ENCODE peak calls at places on chromosomes 2 and 18, in eight cellular contexts. X, C, R, Z, L, H, I and F are unnamed samples.

GRCh38 chr2:88074854-88075292 is 7.2 kb downstream of the SMYD1 start:
- DNase-seq in Z (no peak), C (no peak), I (no peak), X (no peak), L (no peak), H (no peak), R (no peak), F (no peak)

GRCh38 chr2:159615936-159616733 is at the start of gene BAZ2B:
- DNase-seq in I (peak), C (no peak), X (peak), R (no peak), Z (no peak), L (no peak), H (peak), F (peak)

GRCh38 chr2:214652473-214652872 is 157.0 kb downstream of the BARD1 start:
- DNase-seq in L (no peak), H (no peak), R (no peak), I (no peak), X (no peak), Z (no peak), C (no peak), F (no peak)

GRCh38 chr2:164794432-164795231 is 47.0 kb downstream of the COBLL1 start:
- DNase-seq in R (no peak), X (no peak), C (no peak), I (no peak), H (no peak), L (no peak), Z (no peak), F (no peak)

GRCh38 chr2:69238449-69239031 is 148.5 kb downstream of the GFPT1 start:
- DNase-seq in H (no peak), L (no peak), R (no peak), C (no peak), X (no peak), Z (no peak), I (no peak), F (no peak)

GRCh38 chr2:156864230-156864629 is 393.3 kb upstream of the GALNT5 start:
- DNase-seq in X (no peak), I (no peak), L (no peak), H (no peak), Z (no peak), C (no peak), R (no peak), F (no peak)

GRCh38 chr2:46826898-46827245 is 88.7 kb downstream of the MCFD2 start:
- DNase-seq in C (no peak), I (no peak), X (no peak), R (no peak), L (no peak), Z (no peak), H (no peak), F (no peak)

GRCh38 chr18:74310411-74310810 is 5.2 kb upstream of the C18orf63 start:
- DNase-seq in L (no peak), I (no peak), X (peak), R (no peak), Z (no peak), H (no peak), C (no peak), F (no peak)

GRCh38 chr2:47488870-47489584 is 86.1 kb downstream of the MSH2 start:
- DNase-seq in L (no peak), R (no peak), Z (no peak), I (no peak), X (peak), C (no peak), H (no peak), F (no peak)

GRCh38 chr2:37648316-37649011 is 23.0 kb downstream of the CDC42EP3 start:
- DNase-seq in H (peak), L (no peak), Z (no peak), C (peak), X (no peak), I (peak), R (peak), F (no peak)

GRCh38 chr2:139992078-139992477 is 1211.9 kb upstream of the NXPH2 start:
- DNase-seq in R (no peak), X (no peak), L (peak), C (peak), H (no peak), Z (no peak), I (no peak), F (no peak)

GRCh38 chr2:227295806-227296205 is 29.2 kb upstream of the MFF start:
- DNase-seq in X (no peak), I (no peak), R (no peak), L (no peak), C (no peak), Z (no peak), H (no peak), F (no peak)
- TF ChIP-seq POLR2A in X (no peak), I (no peak), R (no peak), L (no peak), C (no peak), Z (no peak), H (no peak), F (no peak)

GRCh38 chr2:62539892-62540785 is 34.1 kb upstream of the TMEM17 start:
- DNase-seq in Z (no peak), C (no peak), R (no peak), H (no peak), I (no peak), L (no peak), X (peak), F (no peak)
- TF ChIP-seq POLR2A in Z (no peak), C (no peak), R (no peak), H (no peak), I (no peak), L (no peak), X (no peak), F (no peak)

GRCh38 chr18:48539406-48540328 is 836 bp downstream of the CTIF start:
- DNase-seq in I (peak), H (peak), L (peak), Z (no peak), X (peak), C (peak), R (peak), F (peak)
- TF ChIP-seq POLR2A in I (no peak), H (no peak), L (no peak), Z (no peak), X (no peak), C (no peak), R (no peak), F (no peak)

GRCh38 chr2:64608867-64609228 is 44.9 kb downstream of the SERTAD2 start:
- DNase-seq in I (peak), L (peak), Z (no peak), H (no peak), X (no peak), R (no peak), C (no peak), F (peak)

GRCh38 chr2:64607381-64607780 is 46.3 kb downstream of the SERTAD2 start:
- DNase-seq in Z (no peak), R (no peak), H (no peak), I (peak), C (no peak), L (no peak), X (no peak), F (no peak)

GRCh38 chr2:64604929-64605550 is 48.7 kb downstream of the SERTAD2 start:
- DNase-seq in H (no peak), I (no peak), Z (no peak), X (no peak), L (no peak), R (no peak), C (no peak), F (peak)

GRCh38 chr2:64605991-64606494 is 47.7 kb downstream of the SERTAD2 start:
- DNase-seq in R (no peak), H (no peak), C (no peak), L (no peak), X (no peak), Z (no peak), I (peak), F (peak)

GRCh38 chr2:64606495-64607363 is 47.0 kb downstream of the SERTAD2 start:
- DNase-seq in R (peak), L (peak), X (peak), C (peak), H (peak), I (peak), Z (peak), F (peak)
- TF ChIP-seq POLR2A in R (no peak), L (no peak), X (no peak), C (no peak), H (no peak), I (no peak), Z (peak), F (no peak)

GRCh38 chr2:9744256-9745004 is 98.8 kb upstream of the TAF1B start:
- DNase-seq in C (no peak), L (no peak), I (no peak), Z (no peak), R (no peak), X (no peak), H (no peak), F (no peak)
- TF ChIP-seq POLR2A in C (no peak), L (no peak), I (no peak), Z (no peak), R (no peak), X (no peak), H (no peak), F (no peak)

GRCh38 chr2:133879703-133880102 is 311.4 kb upstream of the NCKAP5 start:
- DNase-seq in X (no peak), R (no peak), L (no peak), I (no peak), H (no peak), C (no peak), Z (no peak), F (no peak)

GRCh38 chr2:133878326-133878725 is 310.1 kb upstream of the NCKAP5 start:
- DNase-seq in I (no peak), X (no peak), L (peak), C (no peak), Z (no peak), R (no peak), H (no peak), F (no peak)
- TF ChIP-seq POLR2A in I (no peak), X (no peak), L (no peak), C (no peak), Z (no peak), R (no peak), H (no peak), F (no peak)

DNA sequence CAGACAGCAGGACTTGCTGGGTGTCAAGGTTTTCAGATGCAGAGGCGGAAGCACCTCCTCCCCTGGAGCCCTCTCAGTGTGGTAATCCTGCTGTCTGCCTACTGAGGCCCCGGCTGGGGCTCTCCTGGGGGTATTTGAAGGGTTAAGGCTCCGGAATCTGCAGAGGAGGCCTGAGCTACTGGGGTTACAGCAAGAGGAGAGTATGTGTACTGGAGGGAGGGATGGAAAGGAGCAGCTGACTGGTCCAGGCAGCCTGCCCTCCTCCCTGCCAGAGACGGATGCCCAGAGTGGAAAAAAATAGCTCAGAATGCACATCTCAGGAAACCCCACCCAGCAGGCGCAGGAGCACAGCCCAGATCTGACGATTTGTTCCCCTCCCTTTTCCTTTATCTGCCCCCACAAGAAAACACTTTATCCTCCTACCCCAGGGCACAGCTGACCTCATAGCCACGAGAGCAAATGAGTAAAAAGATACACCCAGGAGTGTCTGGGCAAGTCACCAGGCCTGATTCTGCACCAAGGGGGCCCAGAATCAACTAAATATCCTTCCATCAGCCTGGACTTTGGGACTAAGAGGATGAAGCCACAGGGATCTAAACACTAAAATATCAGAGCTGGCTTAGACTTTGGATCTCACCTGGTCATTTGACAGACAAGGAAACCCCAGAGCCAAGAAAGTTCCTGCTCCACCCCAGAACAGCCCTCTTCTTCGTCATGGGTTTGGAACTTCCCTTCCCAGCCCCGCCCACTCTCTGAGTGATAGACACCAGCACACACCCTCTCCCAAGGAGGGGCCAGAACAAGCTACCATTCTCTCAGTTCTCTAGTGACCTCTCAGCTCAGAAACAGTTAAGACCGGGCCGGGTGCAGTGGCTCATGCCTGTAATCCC is 5.5 kb downstream of the TMBIM1 start:
- DNase-seq in R (peak), L (peak), C (peak), Z (peak), I (peak), H (peak), X (peak), F (peak)
- TF ChIP-seq POLR2A in R (no peak), L (no peak), C (peak), Z (peak), I (peak), H (peak), X (no peak), F (no peak)

GRCh38 chr2:231604685-231605606 is 12.3 kb downstream of the TEX44 start:
- DNase-seq in H (peak), Z (peak), I (peak), R (peak), X (peak), C (peak), L (peak), F (peak)
- TF ChIP-seq POLR2A in H (no peak), Z (no peak), I (peak), R (no peak), X (no peak), C (peak), L (peak), F (no peak)

DNA sequence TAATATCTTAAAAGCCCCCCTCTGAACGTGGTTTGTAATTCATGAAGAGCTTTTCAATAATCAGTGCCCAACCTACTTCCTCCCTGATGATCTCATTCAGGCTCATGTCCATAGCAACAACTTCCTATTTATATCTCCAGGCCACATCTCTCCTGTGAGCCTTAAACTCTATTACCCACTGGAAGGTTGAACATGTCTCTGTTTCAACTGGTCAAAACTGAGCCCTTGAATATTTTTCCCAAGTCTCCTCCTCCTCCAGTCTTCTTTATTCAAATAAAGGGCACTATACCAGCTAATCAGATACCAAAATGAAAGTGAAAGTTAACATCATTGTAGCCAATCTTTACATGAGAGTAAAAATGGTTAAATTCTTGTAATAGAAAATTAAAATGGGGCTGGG is 63.7 kb upstream of the ITGA4 start:
- DNase-seq in C (no peak), H (no peak), Z (no peak), X (peak), L (no peak), I (no peak), R (no peak), F (no peak)
- TF ChIP-seq POLR2A in C (no peak), H (no peak), Z (no peak), X (no peak), L (no peak), I (no peak), R (no peak), F (no peak)